ENCODE peak calls at places on chromosomes 12 and 14, in six cellular contexts. One of them, this sample, is unnamed.

GRCh38 chr14:22837750-22838538 is 1.6 kb downstream of the MMP14 start:
- DNase-seq in HepG2: no peak
- DNase-seq in K562: no peak
- DNase-seq in GM12878: no peak
- DNase-seq in HCT116: no peak
- DNase-seq in SK-N-SH: no peak
- DNase-seq in this sample: no peak

GRCh38 chr12:5803532-5803931 is 141.5 kb downstream of the ANO2 start:
- DNase-seq in SK-N-SH: no peak
- DNase-seq in GM12878: no peak
- DNase-seq in HepG2: no peak
- DNase-seq in K562: no peak
- DNase-seq in HCT116: no peak
- DNase-seq in this sample: no peak

GRCh38 chr12:131533139-131533538 is 177.8 kb upstream of the SFSWAP start:
- DNase-seq in HCT116: no peak
- DNase-seq in HepG2: no peak
- DNase-seq in GM12878: no peak
- DNase-seq in K562: no peak
- DNase-seq in SK-N-SH: no peak
- DNase-seq in this sample: no peak

GRCh38 chr12:57213763-57214397 is 2.7 kb upstream of the NXPH4 start:
- DNase-seq in HCT116: no peak
- DNase-seq in K562: no peak
- DNase-seq in GM12878: no peak
- DNase-seq in SK-N-SH: no peak
- DNase-seq in HepG2: no peak
- DNase-seq in this sample: peak; percentile 70

GRCh38 chr12:3364661-3365264 is 126.2 kb upstream of the PRMT8 start:
- DNase-seq in HCT116: no peak
- DNase-seq in HepG2: no peak
- DNase-seq in K562: no peak
- DNase-seq in SK-N-SH: no peak
- DNase-seq in GM12878: no peak
- DNase-seq in this sample: no peak

GRCh38 chr12:6367969-6368892 is 7.1 kb downstream of the SCNN1A start:
- DNase-seq in K562: no peak
- DNase-seq in GM12878: no peak
- DNase-seq in HepG2: no peak
- DNase-seq in HCT116: no peak
- DNase-seq in SK-N-SH: no peak
- DNase-seq in this sample: no peak

GRCh38 chr12:11486623-11487444 is 91.5 kb upstream of the PRB2 start:
- DNase-seq in SK-N-SH: peak; percentile 66
- DNase-seq in K562: peak; percentile 65
- DNase-seq in HepG2: peak; percentile 79
- DNase-seq in GM12878: peak; percentile 43
- DNase-seq in HCT116: peak; percentile 83
- DNase-seq in this sample: peak; percentile 3

GRCh38 chr12:153080-153746 is 60.7 kb downstream of the SLC6A12 start:
- DNase-seq in K562: peak; percentile 81
- DNase-seq in SK-N-SH: peak; percentile 93
- DNase-seq in GM12878: no peak
- DNase-seq in HCT116: peak; percentile 56
- DNase-seq in HepG2: peak; percentile 75
- DNase-seq in this sample: peak; percentile 75

GRCh38 chr12:129961856-129962255 is 58.0 kb upstream of the TMEM132D start:
- DNase-seq in HCT116: no peak
- DNase-seq in SK-N-SH: no peak
- DNase-seq in K562: no peak
- DNase-seq in GM12878: no peak
- DNase-seq in HepG2: no peak
- DNase-seq in this sample: no peak

GRCh38 chr12:52032797-52033505 is 18.3 kb upstream of the NR4A1 start:
- DNase-seq in SK-N-SH: peak; percentile 96
- DNase-seq in GM12878: peak; percentile 55
- DNase-seq in K562: peak; percentile 95
- DNase-seq in HepG2: peak; percentile 90
- DNase-seq in HCT116: peak; percentile 89
- DNase-seq in this sample: peak; percentile 98

GRCh38 chr14:102316746-102317563 is 2.6 kb upstream of the ZNF839 start:
- DNase-seq in HepG2: peak; percentile 83
- DNase-seq in HCT116: peak; percentile 86
- DNase-seq in GM12878: peak; percentile 61
- DNase-seq in K562: peak; percentile 85
- DNase-seq in SK-N-SH: peak; percentile 93
- DNase-seq in this sample: peak; percentile 80

GRCh38 chr12:109781668-109782321 is 51.4 kb downstream of the TRPV4 start:
- DNase-seq in SK-N-SH: no peak
- DNase-seq in HepG2: no peak
- DNase-seq in K562: no peak
- DNase-seq in GM12878: no peak
- DNase-seq in HCT116: no peak
- DNase-seq in this sample: no peak

GRCh38 chr14:51780006-51780692 is 80.3 kb upstream of the GNG2 start:
- DNase-seq in HCT116: peak; percentile 49
- DNase-seq in SK-N-SH: peak; percentile 80
- DNase-seq in HepG2: peak; percentile 50
- DNase-seq in GM12878: peak; percentile 21
- DNase-seq in K562: peak; percentile 54
- DNase-seq in this sample: peak; percentile 62

GRCh38 chr12:27521066-27521465 is 2.9 kb upstream of the PPFIBP1 start:
- DNase-seq in K562: peak; percentile 19
- DNase-seq in HepG2: no peak
- DNase-seq in GM12878: no peak
- DNase-seq in HCT116: no peak
- DNase-seq in SK-N-SH: peak; percentile 31
- DNase-seq in this sample: no peak

GRCh38 chr12:107402041-107403022 is 283.3 kb upstream of the PWP1 start:
- DNase-seq in HepG2: peak; percentile 69
- DNase-seq in K562: peak; percentile 40
- DNase-seq in HCT116: peak; percentile 69
- DNase-seq in SK-N-SH: peak; percentile 64
- DNase-seq in GM12878: no peak
- DNase-seq in this sample: peak; percentile 87

GRCh38 chr12:52518574-52519469 is 1.4 kb downstream of the KRT5 start:
- DNase-seq in SK-N-SH: no peak
- DNase-seq in K562: no peak
- DNase-seq in HepG2: no peak
- DNase-seq in HCT116: no peak
- DNase-seq in GM12878: no peak
- DNase-seq in this sample: no peak

DNA sequence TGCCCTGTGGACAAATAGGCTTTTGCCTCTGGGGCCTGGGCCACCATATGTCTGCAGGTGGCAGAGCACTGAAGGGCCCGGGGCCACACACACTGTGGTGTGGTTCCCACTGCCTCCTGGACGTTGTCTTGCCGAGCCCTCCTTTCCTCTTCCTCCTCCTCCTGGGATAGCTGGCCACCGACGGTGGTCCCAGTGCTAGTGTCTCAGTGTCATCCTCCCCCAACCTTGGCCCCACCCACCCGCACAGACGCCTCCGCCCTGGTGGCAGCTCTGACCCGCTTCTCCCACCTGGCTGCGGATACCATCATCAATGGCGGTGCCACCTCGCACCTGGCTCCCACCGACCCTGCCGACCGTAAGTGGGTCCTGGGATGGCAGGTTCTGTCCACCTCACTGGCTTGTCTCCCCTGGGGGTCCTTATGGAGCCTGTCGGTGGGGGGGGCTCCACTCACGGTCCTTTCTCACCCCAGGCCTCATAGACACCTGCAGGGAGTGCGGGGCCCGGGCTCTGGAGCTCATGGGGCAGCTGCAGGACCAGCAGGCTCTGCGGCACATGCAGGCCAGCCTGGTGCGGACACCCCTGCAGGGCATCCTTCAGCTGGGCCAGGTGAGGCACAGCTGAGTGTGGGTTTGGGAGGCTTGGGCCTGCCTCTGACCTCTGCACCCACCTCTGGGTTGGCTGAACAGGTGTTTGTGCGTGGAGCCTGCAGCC is 23.5 kb downstream of the HIP1R start:
- DNase-seq in K562: no peak
- DNase-seq in HCT116: no peak
- DNase-seq in SK-N-SH: peak; percentile 24
- DNase-seq in HepG2: no peak
- DNase-seq in GM12878: no peak
- DNase-seq in this sample: no peak
- TF ChIP-seq JUND in K562: no peak
- TF ChIP-seq JUND in HCT116: no peak
- TF ChIP-seq JUND in SK-N-SH: no peak
- TF ChIP-seq JUND in HepG2: no peak
- TF ChIP-seq JUND in GM12878: no peak
- TF ChIP-seq JUND in this sample: no peak

DNA sequence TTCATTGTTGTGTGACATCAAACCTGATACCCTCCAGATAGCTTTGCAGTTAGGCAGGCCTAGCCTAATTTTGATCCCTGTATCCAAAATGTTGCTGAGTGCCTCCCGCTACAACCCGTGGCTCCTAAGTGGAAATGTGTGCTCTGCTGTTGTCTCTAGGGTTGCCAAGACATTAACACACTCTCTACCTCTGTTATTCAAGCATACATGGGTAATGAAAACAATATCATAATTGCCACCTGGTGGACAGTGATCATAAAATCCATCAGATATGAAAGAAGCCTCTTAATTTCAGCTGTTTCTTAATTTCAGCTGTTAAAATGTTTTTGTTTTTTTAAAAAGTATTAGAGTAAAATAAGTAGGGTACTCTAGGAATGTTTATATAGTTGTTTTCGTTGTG is 93.5 kb downstream of the PLEKHA5 start:
- DNase-seq in GM12878: no peak
- DNase-seq in SK-N-SH: peak; percentile 25
- DNase-seq in HCT116: peak; percentile 1
- DNase-seq in K562: no peak
- DNase-seq in HepG2: no peak
- DNase-seq in this sample: no peak
- TF ChIP-seq JUND in GM12878: no peak
- TF ChIP-seq JUND in SK-N-SH: no peak
- TF ChIP-seq JUND in HCT116: no peak
- TF ChIP-seq JUND in K562: no peak
- TF ChIP-seq JUND in HepG2: no peak
- TF ChIP-seq JUND in this sample: no peak

GRCh38 chr12:95384785-95385184 is 89.2 kb upstream of the METAP2 start:
- DNase-seq in SK-N-SH: no peak
- DNase-seq in K562: no peak
- DNase-seq in GM12878: no peak
- DNase-seq in HepG2: no peak
- DNase-seq in HCT116: no peak
- DNase-seq in this sample: no peak
- TF ChIP-seq JUND in SK-N-SH: no peak
- TF ChIP-seq JUND in K562: no peak
- TF ChIP-seq JUND in GM12878: no peak
- TF ChIP-seq JUND in HepG2: no peak
- TF ChIP-seq JUND in HCT116: no peak
- TF ChIP-seq JUND in this sample: no peak

DNA sequence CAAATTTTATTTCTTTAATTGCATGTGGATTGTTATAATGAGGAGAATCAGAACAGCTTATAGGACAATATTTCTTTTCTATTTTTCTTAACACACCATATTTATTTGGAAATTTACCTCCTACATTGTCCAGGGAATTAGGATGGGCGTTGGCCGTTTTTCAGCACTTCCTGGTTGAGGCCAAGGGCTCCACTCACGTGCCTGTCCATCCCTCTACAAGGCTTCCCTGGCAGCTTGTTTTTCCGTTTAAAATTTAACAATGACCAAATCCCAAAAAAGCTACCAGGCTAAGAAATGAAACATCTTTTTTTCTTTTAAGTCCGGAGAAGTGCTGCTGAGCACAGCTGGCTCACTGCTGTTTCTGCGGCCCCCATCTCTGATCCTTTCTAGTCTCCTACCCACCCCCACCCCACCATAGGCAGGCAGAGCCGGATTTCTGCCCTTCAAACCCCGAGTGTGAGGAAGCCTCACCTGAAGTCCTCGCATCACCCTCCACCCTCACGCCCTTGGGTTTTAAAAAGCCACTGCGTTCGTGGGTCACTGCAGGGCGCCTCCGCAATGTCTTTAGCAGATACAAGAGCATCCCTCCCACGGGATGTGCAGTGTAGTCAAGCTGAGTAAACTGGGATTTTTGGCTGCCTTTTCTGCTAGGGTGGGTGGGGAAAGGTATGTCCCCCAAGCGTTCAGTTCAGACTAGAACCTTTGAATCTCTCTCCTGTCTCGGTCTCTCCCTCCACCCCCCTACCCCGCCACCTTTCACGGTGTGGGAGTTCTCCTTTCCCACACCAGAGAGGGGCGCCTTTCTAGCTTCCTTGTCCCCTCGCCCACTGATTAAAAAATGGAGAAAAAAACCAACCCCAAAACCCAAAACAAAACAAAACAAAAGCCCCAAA is 767 bp upstream of the FAR2 start:
- DNase-seq in SK-N-SH: peak; percentile 80
- DNase-seq in GM12878: no peak
- DNase-seq in HepG2: no peak
- DNase-seq in HCT116: no peak
- DNase-seq in K562: peak; percentile 20
- DNase-seq in this sample: no peak
- TF ChIP-seq JUND in SK-N-SH: no peak
- TF ChIP-seq JUND in GM12878: no peak
- TF ChIP-seq JUND in HepG2: no peak
- TF ChIP-seq JUND in HCT116: no peak
- TF ChIP-seq JUND in K562: no peak
- TF ChIP-seq JUND in this sample: no peak

GRCh38 chr14:81471062-81471461 is 62.6 kb downstream of the SEL1L start:
- DNase-seq in GM12878: no peak
- DNase-seq in K562: no peak
- DNase-seq in HepG2: no peak
- DNase-seq in SK-N-SH: no peak
- DNase-seq in HCT116: no peak
- DNase-seq in this sample: no peak
- TF ChIP-seq JUND in GM12878: no peak
- TF ChIP-seq JUND in K562: no peak
- TF ChIP-seq JUND in HepG2: no peak
- TF ChIP-seq JUND in SK-N-SH: no peak
- TF ChIP-seq JUND in HCT116: no peak
- TF ChIP-seq JUND in this sample: no peak

GRCh38 chr14:35205737-35206136 is 83.4 kb downstream of the PRORP start:
- DNase-seq in HCT116: no peak
- DNase-seq in K562: no peak
- DNase-seq in SK-N-SH: no peak
- DNase-seq in HepG2: no peak
- DNase-seq in GM12878: no peak
- DNase-seq in this sample: no peak

GRCh38 chr14:35202195-35202594 is 79.8 kb downstream of the PRORP start:
- DNase-seq in GM12878: no peak
- DNase-seq in HepG2: no peak
- DNase-seq in K562: no peak
- DNase-seq in SK-N-SH: no peak
- DNase-seq in HCT116: no peak
- DNase-seq in this sample: no peak

GRCh38 chr14:35196571-35196970 is 74.2 kb downstream of the PRORP start:
- DNase-seq in K562: no peak
- DNase-seq in HepG2: no peak
- DNase-seq in GM12878: no peak
- DNase-seq in SK-N-SH: peak; percentile 11
- DNase-seq in HCT116: no peak
- DNase-seq in this sample: no peak

GRCh38 chr14:35197015-35197414 is 74.7 kb downstream of the PRORP start:
- DNase-seq in SK-N-SH: no peak
- DNase-seq in HepG2: no peak
- DNase-seq in K562: no peak
- DNase-seq in HCT116: peak; percentile 62
- DNase-seq in GM12878: no peak
- DNase-seq in this sample: no peak

GRCh38 chr14:35201066-35201465 is 78.7 kb downstream of the PRORP start:
- DNase-seq in HepG2: no peak
- DNase-seq in K562: no peak
- DNase-seq in SK-N-SH: no peak
- DNase-seq in GM12878: no peak
- DNase-seq in HCT116: no peak
- DNase-seq in this sample: no peak
- TF ChIP-seq JUND in HepG2: no peak
- TF ChIP-seq JUND in K562: no peak
- TF ChIP-seq JUND in SK-N-SH: no peak
- TF ChIP-seq JUND in GM12878: no peak
- TF ChIP-seq JUND in HCT116: no peak
- TF ChIP-seq JUND in this sample: no peak

This sample was measured in T47D.